ENCODE peak calls at places on chromosomes 13 and 19, in five cellular contexts. One of them, this sample, is unnamed.
A peak's percentile ranks its signal among the peaks of the same experiment; 100 is the strongest.

GRCh38 chr19:31648347-31648746 is 299.1 kb upstream of the TSHZ3 start:
- DNase-seq in IMR-90: peak; percentile 6
- DNase-seq in trophoblast cell: no peak
- DNase-seq in H1: no peak
- DNase-seq in neuronal stem cell: no peak
- DNase-seq in this sample: no peak

GRCh38 chr19:17026041-17026658 is 460 bp downstream of the CPAMD8 start:
- DNase-seq in IMR-90: no peak
- DNase-seq in trophoblast cell: peak; percentile 24
- DNase-seq in H1: peak; percentile 65
- DNase-seq in neuronal stem cell: no peak
- DNase-seq in this sample: no peak

GRCh38 chr19:6767081-6767356 is 216 bp downstream of the SH2D3A start:
- DNase-seq in IMR-90: no peak
- DNase-seq in trophoblast cell: peak; percentile 61
- DNase-seq in H1: no peak
- DNase-seq in neuronal stem cell: no peak
- DNase-seq in this sample: no peak

GRCh38 chr13:32224916-32225315 is 90.2 kb downstream of the ZAR1L start:
- DNase-seq in IMR-90: peak; percentile 31
- DNase-seq in trophoblast cell: no peak
- DNase-seq in H1: no peak
- DNase-seq in neuronal stem cell: no peak
- DNase-seq in this sample: no peak

GRCh38 chr19:32945260-32945659 is 26.5 kb downstream of the CEP89 start:
- DNase-seq in IMR-90: no peak
- DNase-seq in trophoblast cell: no peak
- DNase-seq in H1: no peak
- DNase-seq in neuronal stem cell: no peak
- DNase-seq in this sample: no peak

GRCh38 chr13:72586519-72586918 is 140.9 kb downstream of the MZT1 start:
- DNase-seq in IMR-90: no peak
- DNase-seq in trophoblast cell: no peak
- DNase-seq in H1: no peak
- DNase-seq in neuronal stem cell: no peak
- DNase-seq in this sample: no peak

GRCh38 chr13:33787051-33787591 is 30.8 kb upstream of the RFC3 start:
- DNase-seq in IMR-90: no peak
- DNase-seq in trophoblast cell: peak; percentile 75
- DNase-seq in H1: no peak
- DNase-seq in neuronal stem cell: no peak
- DNase-seq in this sample: no peak

GRCh38 chr19:20964798-20965197 is 41.7 kb downstream of the ZNF85 start:
- DNase-seq in IMR-90: no peak
- DNase-seq in trophoblast cell: no peak
- DNase-seq in H1: peak; percentile 47
- DNase-seq in neuronal stem cell: no peak
- DNase-seq in this sample: peak; percentile 42

GRCh38 chr19:277581-278165 is 13.5 kb downstream of the PLPP2 start:
- DNase-seq in IMR-90: peak; percentile 35
- DNase-seq in trophoblast cell: peak; percentile 83
- DNase-seq in H1: peak; percentile 60
- DNase-seq in neuronal stem cell: peak; percentile 63
- DNase-seq in this sample: peak; percentile 77

GRCh38 chr19:18401580-18402112 is 4.2 kb upstream of the LRRC25 start:
- DNase-seq in IMR-90: peak; percentile 69
- DNase-seq in trophoblast cell: peak; percentile 81
- DNase-seq in H1: no peak
- DNase-seq in neuronal stem cell: no peak
- DNase-seq in this sample: no peak

GRCh38 chr19:4343056-4343844 is at the start of gene MPND:
- DNase-seq in IMR-90: peak; percentile 64
- DNase-seq in trophoblast cell: peak; percentile 91
- DNase-seq in H1: peak; percentile 94
- DNase-seq in neuronal stem cell: peak; percentile 85
- DNase-seq in this sample: peak; percentile 86

GRCh38 chr19:40862785-40863184 is 12.5 kb upstream of the CYP2A6 start:
- DNase-seq in IMR-90: no peak
- DNase-seq in trophoblast cell: no peak
- DNase-seq in H1: no peak
- DNase-seq in neuronal stem cell: no peak
- DNase-seq in this sample: no peak

GRCh38 chr19:16355293-16356043 is 30.8 kb downstream of the KLF2 start:
- DNase-seq in IMR-90: no peak
- DNase-seq in trophoblast cell: no peak
- DNase-seq in H1: no peak
- DNase-seq in neuronal stem cell: no peak
- DNase-seq in this sample: no peak

GRCh38 chr13:111177081-111177711 is 62.1 kb downstream of the ARHGEF7 start:
- DNase-seq in IMR-90: peak; percentile 68
- DNase-seq in trophoblast cell: peak; percentile 32
- DNase-seq in H1: no peak
- DNase-seq in neuronal stem cell: no peak
- DNase-seq in this sample: no peak

GRCh38 chr19:51098366-51099069 is 9.7 kb downstream of the CTU1 start:
- DNase-seq in IMR-90: no peak
- DNase-seq in trophoblast cell: no peak
- DNase-seq in H1: no peak
- DNase-seq in neuronal stem cell: no peak
- DNase-seq in this sample: no peak

GRCh38 chr13:94462670-94463069 is 16.8 kb downstream of the DCT start:
- DNase-seq in IMR-90: no peak
- DNase-seq in trophoblast cell: no peak
- DNase-seq in H1: no peak
- DNase-seq in neuronal stem cell: no peak
- DNase-seq in this sample: no peak

GRCh38 chr19:2212861-2213711 is 23.0 kb downstream of the PLEKHJ1 start:
- DNase-seq in IMR-90: no peak
- DNase-seq in trophoblast cell: peak; percentile 91
- DNase-seq in H1: no peak
- DNase-seq in neuronal stem cell: no peak
- DNase-seq in this sample: no peak

GRCh38 chr19:9621156-9622037 is at the start of gene ZNF561:
- DNase-seq in IMR-90: peak; percentile 89
- DNase-seq in trophoblast cell: peak; percentile 86
- DNase-seq in H1: peak; percentile 88
- DNase-seq in neuronal stem cell: peak; percentile 86
- DNase-seq in this sample: peak; percentile 89

GRCh38 chr19:1026189-1027019 is at the start of gene CNN2:
- DNase-seq in IMR-90: peak; percentile 67
- DNase-seq in trophoblast cell: peak; percentile 84
- DNase-seq in H1: peak; percentile 92
- DNase-seq in neuronal stem cell: peak; percentile 83
- DNase-seq in this sample: peak; percentile 87

GRCh38 chr19:8571006-8571411 is 6.2 kb downstream of the MYO1F start:
- DNase-seq in IMR-90: peak; percentile 68
- DNase-seq in trophoblast cell: peak; percentile 21
- DNase-seq in H1: no peak
- DNase-seq in neuronal stem cell: no peak
- DNase-seq in this sample: no peak

GRCh38 chr19:13002389-13002898 is 7.2 kb downstream of the NFIX start:
- DNase-seq in IMR-90: no peak
- DNase-seq in trophoblast cell: no peak
- DNase-seq in H1: no peak
- DNase-seq in neuronal stem cell: no peak
- DNase-seq in this sample: no peak

GRCh38 chr13:59877933-59878332 is 285.8 kb downstream of the DIAPH3 start:
- DNase-seq in IMR-90: peak; percentile 60
- DNase-seq in trophoblast cell: no peak
- DNase-seq in H1: no peak
- DNase-seq in neuronal stem cell: no peak
- DNase-seq in this sample: no peak

GRCh38 chr13:65112123-65113075 is 2117.7 kb downstream of the PCDH9 start:
- DNase-seq in IMR-90: peak; percentile 55
- DNase-seq in trophoblast cell: peak; percentile 12
- DNase-seq in H1: no peak
- DNase-seq in neuronal stem cell: no peak
- DNase-seq in this sample: no peak

GRCh38 chr19:35533822-35534521 is 716 bp downstream of the GAPDHS start:
- DNase-seq in IMR-90: peak; percentile 57
- DNase-seq in trophoblast cell: peak; percentile 36
- DNase-seq in H1: peak; percentile 82
- DNase-seq in neuronal stem cell: no peak
- DNase-seq in this sample: peak; percentile 71

GRCh38 chr13:58655086-58655485 is 1023.5 kb downstream of the PCDH17 start:
- DNase-seq in IMR-90: no peak
- DNase-seq in trophoblast cell: no peak
- DNase-seq in H1: no peak
- DNase-seq in neuronal stem cell: no peak
- DNase-seq in this sample: no peak

GRCh38 chr13:109974354-109974753 is 188.0 kb upstream of the IRS2 start:
- DNase-seq in IMR-90: peak; percentile 69
- DNase-seq in trophoblast cell: no peak
- DNase-seq in H1: no peak
- DNase-seq in neuronal stem cell: no peak
- DNase-seq in this sample: no peak

GRCh38 chr13:29535663-29536655 is 59.5 kb downstream of the SLC7A1 start:
- DNase-seq in IMR-90: no peak
- DNase-seq in trophoblast cell: no peak
- DNase-seq in H1: no peak
- DNase-seq in neuronal stem cell: no peak
- DNase-seq in this sample: no peak

GRCh38 chr13:110359840-110360301 is 52.8 kb downstream of the COL4A2 start:
- DNase-seq in IMR-90: peak; percentile 97
- DNase-seq in trophoblast cell: peak; percentile 82
- DNase-seq in H1: no peak
- DNase-seq in neuronal stem cell: no peak
- DNase-seq in this sample: no peak

GRCh38 chr13:26914624-26915023 is 154.0 kb upstream of the GPR12 start:
- DNase-seq in IMR-90: no peak
- DNase-seq in trophoblast cell: no peak
- DNase-seq in H1: no peak
- DNase-seq in neuronal stem cell: no peak
- DNase-seq in this sample: no peak

GRCh38 chr19:52566588-52566987 is 3.5 kb upstream of the ZNF701 start:
- DNase-seq in IMR-90: peak; percentile 84
- DNase-seq in trophoblast cell: peak; percentile 89
- DNase-seq in H1: no peak
- DNase-seq in neuronal stem cell: no peak
- DNase-seq in this sample: no peak

GRCh38 chr19:52567921-52568320 is 2.2 kb upstream of the ZNF701 start:
- DNase-seq in IMR-90: no peak
- DNase-seq in trophoblast cell: peak; percentile 93
- DNase-seq in H1: no peak
- DNase-seq in neuronal stem cell: no peak
- DNase-seq in this sample: no peak

GRCh38 chr19:52566121-52566520 is 4.0 kb upstream of the ZNF701 start:
- DNase-seq in IMR-90: no peak
- DNase-seq in trophoblast cell: peak; percentile 17
- DNase-seq in H1: no peak
- DNase-seq in neuronal stem cell: no peak
- DNase-seq in this sample: no peak

GRCh38 chr19:52570005-52570861 is at the start of gene ZNF701:
- DNase-seq in IMR-90: peak; percentile 88
- DNase-seq in trophoblast cell: peak; percentile 97
- DNase-seq in H1: peak; percentile 99
- DNase-seq in neuronal stem cell: peak; percentile 92
- DNase-seq in this sample: peak; percentile 97
- H3K23ac ChIP-seq in IMR-90: peak within 1 kb of the TSS; percentile 94
- H3K23ac ChIP-seq in trophoblast cell: no peak within 1 kb of the TSS
- H3K23ac ChIP-seq in H1: no peak within 1 kb of the TSS
- H3K23ac ChIP-seq in neuronal stem cell: peak within 1 kb of the TSS; percentile 80
- H3K23ac ChIP-seq in this sample: no peak within 1 kb of the TSS

GRCh38 chr19:46390121-46390858 is 23.1 kb downstream of the CCDC8 start:
- DNase-seq in IMR-90: no peak
- DNase-seq in trophoblast cell: no peak
- DNase-seq in H1: no peak
- DNase-seq in neuronal stem cell: no peak
- DNase-seq in this sample: no peak

GRCh38 chr19:46390866-46391265 is 22.5 kb downstream of the CCDC8 start:
- DNase-seq in IMR-90: no peak
- DNase-seq in trophoblast cell: no peak
- DNase-seq in H1: no peak
- DNase-seq in neuronal stem cell: no peak
- DNase-seq in this sample: no peak

GRCh38 chr19:46392252-46392801 is 21.0 kb downstream of the CCDC8 start:
- DNase-seq in IMR-90: peak; percentile 63
- DNase-seq in trophoblast cell: peak; percentile 60
- DNase-seq in H1: no peak
- DNase-seq in neuronal stem cell: no peak
- DNase-seq in this sample: no peak

GRCh38 chr19:46392837-46393236 is 20.5 kb downstream of the CCDC8 start:
- DNase-seq in IMR-90: no peak
- DNase-seq in trophoblast cell: no peak
- DNase-seq in H1: no peak
- DNase-seq in neuronal stem cell: no peak
- DNase-seq in this sample: no peak

DNA sequence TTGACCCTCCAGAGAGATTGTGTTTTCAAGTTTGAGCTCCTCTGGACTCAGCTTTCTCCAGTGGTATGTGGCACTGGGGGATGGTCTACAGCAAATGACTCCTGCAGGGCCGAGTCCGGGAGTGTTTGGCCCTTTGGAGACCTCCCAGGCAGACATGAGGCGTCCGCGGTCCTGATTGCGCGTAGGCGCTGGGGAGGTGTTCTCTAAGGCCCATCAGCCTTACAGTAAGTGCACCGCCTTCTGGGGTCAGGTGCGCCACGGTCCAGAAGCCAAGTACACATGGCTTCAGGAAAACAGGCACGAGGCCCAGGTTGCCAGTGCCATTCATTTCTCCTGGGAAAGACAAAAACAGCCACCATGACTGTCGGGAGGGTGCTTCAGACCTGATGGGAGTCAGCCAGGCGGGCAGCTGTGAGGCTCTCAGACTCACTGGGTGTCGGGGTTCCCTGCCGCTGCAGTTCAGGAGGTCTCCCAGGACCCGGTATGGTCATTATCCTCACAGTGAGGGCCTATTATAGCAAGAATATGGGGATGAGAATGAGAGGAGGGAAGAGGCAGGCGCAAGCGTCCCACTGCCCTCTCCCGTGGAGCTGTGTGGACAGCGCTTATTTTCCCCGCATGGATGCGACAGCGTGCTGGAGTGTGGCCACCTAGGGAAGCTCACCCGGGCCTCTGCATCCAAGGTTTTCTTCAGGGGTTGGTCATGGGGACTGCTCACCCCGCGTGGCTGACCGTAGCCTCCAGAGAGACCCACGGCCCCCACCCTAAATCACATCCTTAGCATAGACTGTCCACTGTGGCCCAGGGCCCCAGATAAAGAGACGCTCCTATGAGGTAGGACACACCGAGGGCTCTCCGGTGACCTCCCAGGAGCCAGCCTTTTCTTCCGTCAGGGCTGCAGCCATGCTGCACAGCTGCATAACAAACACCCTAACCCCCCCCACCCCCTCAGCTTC is 21.8 kb downstream of the CCDC8 start:
- DNase-seq in IMR-90: no peak
- DNase-seq in trophoblast cell: no peak
- DNase-seq in H1: no peak
- DNase-seq in neuronal stem cell: no peak
- DNase-seq in this sample: no peak
- H4K91ac ChIP-seq in IMR-90: peak overlapping the region; percentile 28
- H4K91ac ChIP-seq in trophoblast cell: no peak overlapping the region
- H4K91ac ChIP-seq in H1: no peak overlapping the region
- H4K91ac ChIP-seq in neuronal stem cell: no peak overlapping the region
- H4K91ac ChIP-seq in this sample: no peak overlapping the region

GRCh38 chr19:38135150-38135998 is 88.6 kb downstream of the DPF1 start:
- DNase-seq in IMR-90: peak; percentile 43
- DNase-seq in trophoblast cell: no peak
- DNase-seq in H1: no peak
- DNase-seq in neuronal stem cell: peak; percentile 20
- DNase-seq in this sample: no peak
- H3K23ac ChIP-seq in IMR-90: no peak overlapping the region
- H3K23ac ChIP-seq in trophoblast cell: no peak overlapping the region
- H3K23ac ChIP-seq in H1: no peak overlapping the region
- H3K23ac ChIP-seq in neuronal stem cell: no peak overlapping the region
- H3K23ac ChIP-seq in this sample: no peak overlapping the region

GRCh38 chr19:55632463-55632834 is 8.1 kb upstream of the ZNF784 start:
- DNase-seq in IMR-90: peak; percentile 96
- DNase-seq in trophoblast cell: peak; percentile 100
- DNase-seq in H1: peak; percentile 94
- DNase-seq in neuronal stem cell: peak; percentile 92
- DNase-seq in this sample: peak; percentile 87
- H4K91ac ChIP-seq in IMR-90: no peak overlapping the region
- H4K91ac ChIP-seq in trophoblast cell: no peak overlapping the region
- H4K91ac ChIP-seq in H1: no peak overlapping the region
- H4K91ac ChIP-seq in neuronal stem cell: no peak overlapping the region
- H4K91ac ChIP-seq in this sample: no peak overlapping the region

This sample was measured in H9.